ENCODE peak calls at places on chromosome X, in nine cellular contexts. I is BJ, M is astrocyte of the spinal cord, D is pancreas, W is tibial artery, Y is endothelial cell, O is PC-9, A is lower leg skin, Q is tibial nerve. Z is an unnamed sample.

GRCh38 chrX:47302396-47302795 is 68.0 kb upstream of the ZNF157 start:
- DNase-seq in Q (no peak), A (no peak), Y (no peak), W (no peak), I (no peak), O (no peak), D (no peak), M (no peak), Z (no peak)

GRCh38 chrX:16786791-16787735 is 797 bp downstream of the TXLNG start:
- DNase-seq in W (no peak), Y (peak), D (no peak), I (no peak), M (no peak), A (no peak), Q (no peak), O (peak), Z (no peak)

GRCh38 chrX:35670894-35671293 is 127.2 kb upstream of the MAGEB16 start:
- DNase-seq in I (no peak), A (no peak), D (no peak), Y (no peak), M (no peak), Q (no peak), W (no peak), O (no peak), Z (no peak)

GRCh38 chrX:110086916-110087484 is 84.1 kb downstream of the TMEM164 start:
- DNase-seq in O (peak), A (no peak), Q (no peak), I (peak), W (no peak), D (no peak), M (peak), Y (no peak), Z (no peak)

GRCh38 chrX:1465261-1466231 is 12.8 kb upstream of the ASMTL start:
- DNase-seq in Y (no peak), Q (no peak), M (no peak), I (no peak), W (peak), D (peak), A (peak), O (no peak), Z (peak)

GRCh38 chrX:130694983-130695382 is 208.0 kb downstream of the ENOX2 start:
- DNase-seq in M (no peak), Y (no peak), W (no peak), O (no peak), D (no peak), A (no peak), Q (no peak), I (no peak), Z (no peak)

GRCh38 chrX:104564921-104565703 is 887 bp upstream of the IL1RAPL2 start:
- DNase-seq in Q (no peak), A (no peak), Y (no peak), M (no peak), I (no peak), W (no peak), D (no peak), O (no peak), Z (no peak)

GRCh38 chrX:53374222-53374820 is 48.1 kb downstream of the SMC1A start:
- DNase-seq in Q (no peak), Y (no peak), A (no peak), O (no peak), D (no peak), M (no peak), I (no peak), W (no peak), Z (no peak)

GRCh38 chrX:119688856-119689455 is 4.0 kb downstream of the SEPTIN6 start:
- DNase-seq in O (no peak), Q (no peak), Y (no peak), W (no peak), M (no peak), I (no peak), D (no peak), A (no peak), Z (no peak)

GRCh38 chrX:57286507-57287251 is at the start of gene FAAH2:
- DNase-seq in O (peak), A (peak), W (no peak), I (no peak), M (no peak), Y (peak), Q (no peak), D (peak), Z (no peak)

GRCh38 chrX:119455264-119455663 is 13.0 kb upstream of the SLC25A5 start:
- DNase-seq in M (no peak), A (no peak), O (no peak), I (no peak), D (no peak), W (no peak), Y (no peak), Q (no peak), Z (no peak)

GRCh38 chrX:118530537-118530936 is 34.9 kb downstream of the DOCK11 start:
- DNase-seq in W (no peak), A (no peak), Y (no peak), D (no peak), O (no peak), I (no peak), M (no peak), Q (no peak), Z (peak)

GRCh38 chrX:45775462-45775861 is 574.8 kb upstream of the DIPK2B start:
- DNase-seq in O (peak), W (no peak), Y (no peak), Q (no peak), A (no peak), I (no peak), D (no peak), M (peak), Z (no peak)

GRCh38 chrX:132272826-132273225 is 53.6 kb upstream of the RAP2C start:
- DNase-seq in Q (no peak), Y (no peak), M (no peak), A (no peak), D (no peak), W (no peak), I (no peak), O (no peak), Z (no peak)

GRCh38 chrX:129876734-129877395 is 29.1 kb upstream of the UTP14A start:
- DNase-seq in O (peak), Y (no peak), I (no peak), Q (no peak), M (peak), A (no peak), W (no peak), D (no peak), Z (no peak)

GRCh38 chrX:18666614-18667013 is 5.3 kb downstream of the RS1 start:
- DNase-seq in Y (no peak), D (no peak), W (no peak), M (no peak), I (no peak), O (no peak), A (no peak), Q (no peak), Z (peak)

GRCh38 chrX:74234829-74235228 is 69.2 kb upstream of the ZCCHC13 start:
- DNase-seq in M (no peak), I (no peak), W (no peak), O (no peak), A (no peak), Q (no peak), Y (no peak), D (no peak), Z (no peak)

GRCh38 chrX:82677281-82677680 is 830.8 kb upstream of the POU3F4 start:
- DNase-seq in W (no peak), Q (no peak), A (no peak), Y (no peak), I (no peak), O (no peak), D (no peak), M (peak), Z (no peak)

GRCh38 chrX:69318651-69319305 is 153.5 kb upstream of the PJA1 start:
- DNase-seq in Y (no peak), D (no peak), I (no peak), M (no peak), A (no peak), W (no peak), Q (no peak), O (no peak), Z (no peak)

GRCh38 chrX:111282991-111283390 is 12.7 kb upstream of the CAPN6 start:
- DNase-seq in I (no peak), M (no peak), O (no peak), A (no peak), Y (no peak), D (no peak), Q (no peak), W (no peak), Z (no peak)

GRCh38 chrX:47587091-47587891 is 5.1 kb downstream of the TIMP1 start:
- DNase-seq in A (no peak), M (no peak), Y (no peak), W (no peak), D (no peak), I (no peak), Q (no peak), O (no peak), Z (no peak)

GRCh38 chrX:138986235-138986634 is 274.7 kb upstream of the FGF13 start:
- DNase-seq in Q (no peak), A (no peak), I (no peak), O (no peak), Y (no peak), W (no peak), M (peak), D (no peak), Z (no peak)

GRCh38 chrX:132488092-132488749 is 617 bp downstream of the MBNL3 start:
- DNase-seq in W (no peak), I (no peak), Y (no peak), M (peak), D (peak), A (no peak), Q (no peak), O (peak), Z (peak)

GRCh38 chrX:11566158-11566557 is 99.6 kb downstream of the ARHGAP6 start:
- DNase-seq in A (no peak), O (no peak), Q (no peak), I (no peak), Y (no peak), D (no peak), W (no peak), M (no peak), Z (no peak)

GRCh38 chrX:143788265-143788664 is 67.7 kb upstream of the SPANXN2 start:
- DNase-seq in Q (no peak), D (no peak), M (peak), I (no peak), Y (no peak), A (no peak), W (no peak), O (no peak), Z (no peak)

GRCh38 chrX:48475295-48475694 is 704 bp upstream of the FTSJ1 start:
- DNase-seq in O (no peak), Q (no peak), Y (no peak), W (no peak), D (no peak), I (no peak), A (no peak), M (no peak), Z (no peak)

GRCh38 chrX:78321809-78322208 is 5.6 kb downstream of the CYSLTR1 start:
- DNase-seq in O (no peak), Q (no peak), D (peak), M (no peak), Y (no peak), A (peak), I (no peak), W (peak), Z (peak)

GRCh38 chrX:18899796-18900380 is 84.0 kb downstream of the PHKA2 start:
- DNase-seq in D (no peak), I (no peak), A (no peak), Q (no peak), Y (peak), W (no peak), O (no peak), M (peak), Z (no peak)

GRCh38 chrX:123860506-123860840 is 620 bp downstream of the XIAP start:
- DNase-seq in A (no peak), I (no peak), W (no peak), O (peak), Y (no peak), M (peak), Q (no peak), D (no peak), Z (no peak)

GRCh38 chrX:86012188-86012587 is 35.2 kb downstream of the CHM start:
- DNase-seq in O (no peak), Q (no peak), W (no peak), D (no peak), I (no peak), Y (no peak), A (no peak), M (no peak), Z (no peak)

GRCh38 chrX:72245461-72246089 is 6.7 kb upstream of the ERCC6L start:
- DNase-seq in W (peak), A (no peak), Q (no peak), I (no peak), D (peak), O (no peak), Y (peak), M (peak), Z (no peak)

GRCh38 chrX:2691543-2692220 is 587 bp downstream of the CD99 start:
- DNase-seq in A (no peak), W (peak), Y (peak), O (no peak), D (peak), I (no peak), M (peak), Q (peak), Z (no peak)

GRCh38 chrX:276588-277171 is 4.5 kb upstream of the PLCXD1 start:
- DNase-seq in W (peak), Y (peak), A (no peak), O (peak), M (no peak), I (no peak), Q (no peak), D (peak), Z (peak)

GRCh38 chrX:152155766-152156310 is 17.5 kb upstream of the MAGEA10 start:
- DNase-seq in Y (no peak), M (no peak), D (no peak), I (no peak), O (peak), W (no peak), Q (no peak), A (no peak), Z (no peak)

GRCh38 chrX:153420851-153421599 is 9.8 kb downstream of the ZFP92 start:
- DNase-seq in D (no peak), M (no peak), Y (no peak), W (no peak), I (no peak), Q (no peak), A (no peak), O (no peak), Z (no peak)

GRCh38 chrX:41737065-41737464 is 13.1 kb downstream of the GPR82 start:
- DNase-seq in M (no peak), Q (no peak), O (no peak), Y (no peak), A (no peak), D (no peak), W (no peak), I (no peak), Z (no peak)

GRCh38 chrX:23884427-23885024 is 23.2 kb downstream of the APOO start:
- DNase-seq in Q (no peak), Y (no peak), I (no peak), D (no peak), A (no peak), O (no peak), W (no peak), M (peak), Z (peak)

GRCh38 chrX:110082156-110082555 is 79.2 kb downstream of the TMEM164 start:
- DNase-seq in W (no peak), Y (no peak), A (peak), M (peak), D (no peak), O (no peak), Q (no peak), I (peak), Z (no peak)

GRCh38 chrX:111490683-111491082 is 20.8 kb upstream of the SERTM2 start:
- DNase-seq in D (no peak), O (no peak), W (no peak), M (no peak), I (no peak), Y (no peak), Q (no peak), A (no peak), Z (no peak)

DNA sequence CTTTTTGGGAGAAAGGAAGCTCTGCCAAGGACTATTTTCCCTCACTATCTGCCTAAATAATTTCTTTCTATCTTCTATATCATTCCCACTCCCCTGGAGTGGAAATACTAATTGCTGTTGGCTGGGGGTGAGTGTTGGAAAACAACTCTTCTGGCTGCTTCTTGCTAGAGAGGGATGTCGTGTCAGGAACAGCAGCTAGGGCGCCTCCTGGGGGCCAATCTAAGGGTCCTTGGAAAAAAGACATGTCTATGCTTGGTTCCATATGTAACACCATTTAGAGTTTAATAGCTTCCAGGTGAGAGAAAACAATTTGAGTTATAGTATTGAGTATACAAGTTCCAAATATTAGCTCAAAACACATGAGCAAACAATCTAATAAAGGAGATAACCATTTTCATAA is 111.3 kb downstream of the MAGEE1 start:
- DNase-seq in Q (no peak), O (no peak), A (no peak), M (no peak), D (no peak), W (no peak), I (no peak), Y (no peak), Z (no peak)
- TF ChIP-seq CTCF in Q (no peak), O (no peak), A (no peak), M (no peak), D (no peak), W (no peak), I (no peak), Y (no peak), Z (no peak)

DNA sequence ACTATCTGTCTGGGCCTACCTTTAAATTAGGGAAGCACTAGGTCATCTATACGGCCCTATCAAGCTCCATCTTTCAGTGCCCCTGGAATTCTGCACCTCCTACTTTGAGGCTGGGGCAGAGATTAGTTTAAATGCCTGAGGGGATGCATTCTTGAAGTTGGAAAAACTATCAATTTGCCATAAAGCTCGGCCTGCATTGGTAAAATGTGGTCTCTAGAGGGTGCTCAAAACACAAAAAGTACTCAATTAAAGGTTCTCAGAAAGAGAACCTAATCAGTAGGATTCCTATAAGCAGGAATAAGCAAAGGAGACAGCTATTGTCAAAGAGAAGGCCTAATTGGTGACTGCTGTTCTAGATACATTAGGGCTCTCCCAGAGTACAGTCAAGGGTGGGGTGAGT is 111.7 kb downstream of the AMER1 start:
- DNase-seq in W (no peak), O (no peak), M (no peak), Y (peak), Q (no peak), I (no peak), A (no peak), D (no peak), Z (no peak)
- TF ChIP-seq CTCF in W (peak), O (peak), M (no peak), Y (no peak), Q (peak), I (peak), A (no peak), D (peak), Z (no peak)

GRCh38 chrX:51804741-51805140 is 61.5 kb downstream of the GSPT2 start:
- DNase-seq in Q (no peak), M (no peak), A (no peak), I (no peak), D (no peak), W (no peak), Y (no peak), O (no peak), Z (no peak)
- TF ChIP-seq CTCF in Q (no peak), M (no peak), A (no peak), I (peak), D (no peak), W (no peak), Y (peak), O (peak), Z (no peak)

DNA sequence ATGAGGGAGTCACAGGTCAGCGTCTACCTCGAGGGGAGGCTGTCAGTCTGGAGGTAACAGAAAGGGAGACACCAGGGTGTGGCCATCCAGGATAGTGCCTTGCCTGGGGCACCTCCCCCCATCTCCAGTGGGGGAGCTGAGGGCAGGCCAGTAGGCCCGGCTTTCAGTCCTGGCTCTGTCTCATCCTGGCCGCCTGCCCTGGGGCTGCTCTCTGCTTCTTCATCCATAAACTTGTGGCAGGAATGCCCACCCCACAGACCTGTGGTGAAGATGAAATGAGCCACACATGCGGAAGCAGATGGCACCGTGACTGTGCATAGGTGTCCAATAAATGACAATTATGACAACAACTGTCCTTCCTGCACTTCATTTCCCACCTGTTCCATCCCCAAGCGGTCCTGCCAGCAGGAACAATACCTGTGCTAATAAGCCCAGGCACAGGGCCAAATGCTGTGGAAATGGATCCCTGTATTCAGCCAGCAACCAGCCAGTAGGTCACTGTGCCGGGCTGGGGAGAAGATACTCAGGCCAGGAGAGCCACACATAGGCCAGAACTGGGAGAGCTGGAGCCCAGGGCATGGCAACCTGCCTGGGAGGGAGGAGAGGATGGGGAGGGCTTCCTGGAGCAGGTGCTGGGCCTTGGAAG is 30.2 kb downstream of the TRO start:
- DNase-seq in A (no peak), Y (no peak), M (no peak), O (no peak), W (no peak), D (no peak), Q (no peak), I (no peak), Z (no peak)
- TF ChIP-seq CTCF in A (no peak), Y (no peak), M (no peak), O (no peak), W (no peak), D (no peak), Q (no peak), I (no peak), Z (no peak)

GRCh38 chrX:70437921-70438665 is 6.5 kb upstream of the DLG3 start:
- DNase-seq in D (no peak), Q (no peak), O (no peak), M (no peak), A (no peak), W (no peak), I (no peak), Y (no peak), Z (no peak)

GRCh38 chrX:70439016-70439415 is 5.6 kb upstream of the DLG3 start:
- DNase-seq in O (no peak), Q (no peak), W (no peak), D (no peak), M (peak), Y (no peak), I (no peak), A (no peak), Z (no peak)

GRCh38 chrX:70436380-70436779 is 8.3 kb upstream of the DLG3 start:
- DNase-seq in I (no peak), M (no peak), W (no peak), Y (peak), O (no peak), Q (no peak), A (no peak), D (no peak), Z (no peak)

GRCh38 chrX:70434914-70435586 is 9.6 kb upstream of the DLG3 start:
- DNase-seq in D (no peak), Y (no peak), I (no peak), M (peak), W (peak), Q (no peak), A (no peak), O (no peak), Z (no peak)

DNA sequence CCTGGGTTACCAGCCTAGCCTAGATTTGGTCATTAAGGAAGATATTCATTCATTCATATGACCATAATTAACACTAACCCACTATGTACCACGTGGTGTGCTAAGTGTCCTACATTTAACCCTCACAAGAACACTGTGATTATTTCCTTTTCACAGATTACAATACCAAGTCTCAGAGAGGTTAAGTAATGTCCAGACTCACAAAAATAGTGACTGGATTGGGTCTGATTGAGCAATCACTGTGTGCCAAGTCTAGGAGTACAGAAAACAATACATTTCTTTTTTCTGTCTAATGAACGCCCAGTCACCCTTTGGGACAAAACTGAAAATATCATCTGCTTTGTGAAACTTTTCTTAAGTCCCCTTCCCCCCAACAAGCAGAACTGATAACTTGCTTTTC is 7.6 kb upstream of the DLG3 start:
- DNase-seq in M (no peak), O (no peak), Y (no peak), Q (no peak), W (no peak), A (no peak), D (no peak), I (no peak), Z (no peak)
- TF ChIP-seq CTCF in M (no peak), O (no peak), Y (no peak), Q (no peak), W (no peak), A (no peak), D (no peak), I (no peak), Z (no peak)

Z was measured in CD14-positive monocyte.